ENCODE peak calls at places on chromosomes 11 and 22, in nine cellular contexts. J is body of pancreas, M is stomach, G is activated B cell treated with CpG ODN at 0.5 μM for 24 hours, R is PC-3, Q is hepatocyte, P is IMR-90, Y is upper lobe of right lung, S is HL-60. N is an unnamed sample.

GRCh38 chr11:9562716-9563115 is 10.8 kb upstream of the WEE1 start:
- DNase-seq in R (peak), G (no peak), Y (no peak), J (no peak), M (no peak), P (no peak), S (no peak), Q (no peak), N (no peak)

GRCh38 chr22:31734512-31734911 is 15.4 kb downstream of the PRR14L start:
- DNase-seq in Q (no peak), R (peak), Y (no peak), M (no peak), S (no peak), J (no peak), G (no peak), P (peak), N (no peak)

GRCh38 chr11:61709572-61709971 is 29.4 kb downstream of the DAGLA start:
- DNase-seq in R (no peak), J (no peak), Q (no peak), M (no peak), Y (no peak), S (no peak), P (no peak), G (no peak), N (no peak)

GRCh38 chr11:86814775-86815174 is 14.4 kb downstream of the PRSS23 start:
- DNase-seq in Y (no peak), S (no peak), M (no peak), G (no peak), Q (no peak), R (peak), P (peak), J (no peak), N (no peak)

GRCh38 chr11:33413296-33413695 is 156.1 kb downstream of the HIPK3 start:
- DNase-seq in Q (no peak), P (no peak), G (no peak), J (no peak), R (no peak), Y (no peak), M (no peak), S (no peak), N (no peak)

GRCh38 chr11:21552910-21553309 is 640.0 kb upstream of the ANO5 start:
- DNase-seq in Y (no peak), P (no peak), Q (peak), R (peak), S (no peak), G (no peak), J (no peak), M (no peak), N (no peak)

GRCh38 chr22:24414523-24414922 is 12.9 kb upstream of the ADORA2A start:
- DNase-seq in P (no peak), S (no peak), J (no peak), Q (no peak), M (no peak), Y (no peak), R (no peak), G (no peak), N (no peak)

GRCh38 chr11:131943296-131943695 is 572.9 kb downstream of the NTM start:
- DNase-seq in P (no peak), S (no peak), J (no peak), Y (no peak), R (peak), M (no peak), Q (no peak), G (no peak), N (no peak)

GRCh38 chr11:30936476-30936875 is 350.3 kb upstream of the MPPED2 start:
- DNase-seq in J (no peak), Q (no peak), G (no peak), P (peak), S (no peak), Y (no peak), R (no peak), M (no peak), N (no peak)

DNA sequence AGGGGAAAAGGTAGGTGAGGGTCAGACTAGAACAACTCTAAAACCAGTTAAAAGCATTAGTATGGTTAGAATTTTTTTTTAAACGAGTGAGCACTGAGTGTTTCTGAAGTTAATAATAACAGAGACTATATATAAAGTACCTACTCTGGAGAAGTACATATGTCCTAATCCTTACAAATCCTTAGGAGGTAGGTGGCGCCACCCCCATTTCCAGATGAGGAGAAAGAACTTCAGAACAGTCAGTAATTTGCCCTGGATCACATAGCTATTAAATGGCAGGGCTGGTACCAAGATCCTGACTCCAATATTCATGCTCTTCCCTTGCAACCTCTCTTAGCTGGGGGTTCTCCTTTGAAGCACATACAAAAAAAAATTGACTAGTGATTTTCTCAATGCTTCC is 80.5 kb downstream of the CLPB start:
- DNase-seq in M (peak), S (no peak), G (no peak), Y (no peak), Q (no peak), P (peak), R (peak), J (peak), N (no peak)
- TF ChIP-seq CTCF in M (no peak), S (no peak), G (no peak), Y (no peak), Q (no peak), P (peak), R (peak), J (peak), N (peak)

GRCh38 chr11:32231909-32232493 is 141.1 kb downstream of the RCN1 start:
- DNase-seq in Q (peak), J (no peak), R (peak), M (no peak), S (no peak), Y (no peak), P (peak), G (no peak), N (no peak)
- TF ChIP-seq CTCF in Q (peak), J (peak), R (peak), M (no peak), S (peak), Y (peak), P (peak), G (no peak), N (peak)

GRCh38 chr22:25898707-25899365 is 156.8 kb downstream of the MYO18B start:
- DNase-seq in G (no peak), J (no peak), Y (no peak), Q (peak), S (peak), P (no peak), M (no peak), R (no peak), N (no peak)
- TF ChIP-seq CTCF in G (no peak), J (no peak), Y (peak), Q (peak), S (peak), P (peak), M (no peak), R (no peak), N (no peak)

GRCh38 chr11:73343076-73343833 is 32.9 kb upstream of the RELT start:
- DNase-seq in S (no peak), Q (no peak), J (no peak), R (peak), M (no peak), Y (no peak), P (no peak), G (no peak), N (no peak)
- TF ChIP-seq CTCF in S (no peak), Q (no peak), J (no peak), R (no peak), M (no peak), Y (no peak), P (no peak), G (no peak), N (no peak)

GRCh38 chr11:27642954-27643353 is 57.3 kb downstream of the BDNF start:
- DNase-seq in M (no peak), J (no peak), Q (no peak), S (no peak), G (no peak), P (no peak), R (no peak), Y (no peak), N (no peak)
- TF ChIP-seq CTCF in M (no peak), J (no peak), Q (no peak), S (no peak), G (no peak), P (peak), R (no peak), Y (no peak), N (no peak)

DNA sequence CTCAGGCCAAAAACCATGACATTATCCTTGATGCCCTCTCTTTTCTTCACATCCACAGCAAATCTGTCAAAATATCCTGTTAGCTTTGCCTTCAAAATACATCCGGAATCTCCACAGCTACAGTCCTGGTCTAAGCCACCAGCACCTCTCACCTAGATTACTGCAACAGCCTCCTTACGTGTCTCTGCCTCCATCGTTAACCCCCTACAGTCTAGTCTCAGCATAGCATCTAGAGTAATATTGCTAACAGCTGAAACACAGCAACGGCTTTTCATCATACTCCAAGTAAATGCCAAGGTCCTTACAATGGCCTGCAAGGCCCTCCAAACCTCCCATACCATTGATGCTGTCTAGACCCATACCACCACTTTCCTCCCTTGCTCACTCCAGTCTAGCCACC is 4.4 kb downstream of the TSG101 start:
- DNase-seq in S (no peak), Y (no peak), Q (peak), G (no peak), P (no peak), M (no peak), R (no peak), J (no peak), N (no peak)
- TF ChIP-seq CTCF in S (no peak), Y (no peak), Q (no peak), G (no peak), P (peak), M (no peak), R (no peak), J (no peak), N (no peak)

GRCh38 chr22:43944670-43945430 is 10.4 kb upstream of the SAMM50 start:
- DNase-seq in J (no peak), M (no peak), Q (no peak), R (no peak), G (no peak), Y (no peak), S (no peak), P (no peak), N (peak)

GRCh38 chr22:43946391-43946680 is 8.9 kb upstream of the SAMM50 start:
- DNase-seq in M (no peak), Q (no peak), G (no peak), Y (no peak), P (no peak), R (no peak), J (no peak), S (no peak), N (peak)

GRCh38 chr22:43948836-43949235 is 6.4 kb upstream of the SAMM50 start:
- DNase-seq in G (no peak), J (no peak), P (no peak), M (no peak), Q (no peak), R (no peak), Y (no peak), S (no peak), N (peak)

GRCh38 chr22:43941449-43941848 is 13.8 kb upstream of the SAMM50 start:
- DNase-seq in R (no peak), Y (no peak), M (no peak), Q (no peak), P (no peak), S (no peak), G (no peak), J (no peak), N (no peak)

DNA sequence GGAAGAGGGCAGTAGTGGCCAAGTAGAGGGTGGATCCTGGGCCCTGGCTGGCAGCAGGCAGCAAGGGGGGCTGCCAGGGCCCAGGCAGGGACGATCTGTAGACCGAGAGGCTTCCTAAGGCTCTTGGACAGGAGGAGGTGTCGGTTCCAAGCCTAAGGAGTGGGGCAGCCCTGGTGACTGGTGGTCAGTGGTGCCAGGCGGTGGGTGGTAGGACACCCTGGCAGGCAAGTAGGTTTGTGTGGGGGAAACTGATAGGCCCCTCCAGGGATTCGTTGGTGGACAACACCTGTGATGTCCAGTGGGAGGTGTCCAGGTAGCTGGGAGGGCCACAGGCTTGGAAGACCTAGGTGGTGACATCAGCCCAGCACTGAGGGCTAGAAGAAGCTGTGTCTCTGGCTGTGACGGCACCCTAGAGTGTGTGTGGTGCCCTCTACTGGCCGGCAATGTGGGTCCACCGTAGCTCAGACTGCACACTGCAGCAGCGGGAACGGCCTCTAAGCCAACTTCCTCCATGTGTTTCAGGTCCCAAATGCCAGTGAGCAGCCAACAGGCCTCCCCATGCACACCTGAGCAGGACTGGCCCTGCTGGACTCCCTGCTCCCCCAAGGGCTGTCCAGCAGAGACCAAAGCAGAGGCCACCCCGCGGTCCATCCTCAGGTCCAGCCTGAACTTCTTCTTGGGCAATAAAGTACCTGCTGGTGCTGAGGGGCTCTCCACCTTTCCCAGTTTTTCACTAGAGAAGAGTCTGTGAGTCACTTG is 9.4 kb upstream of the SAMM50 start:
- DNase-seq in J (peak), Y (peak), G (peak), S (peak), Q (peak), R (peak), M (peak), P (peak), N (peak)
- TF ChIP-seq CTCF in J (peak), Y (peak), G (no peak), S (peak), Q (peak), R (peak), M (no peak), P (peak), N (peak)

GRCh38 chr11:96155627-96156378 is 187.2 kb downstream of the MAML2 start:
- DNase-seq in S (no peak), Y (peak), R (peak), Q (peak), P (peak), G (peak), M (peak), J (peak), N (no peak)
- TF ChIP-seq CTCF in S (no peak), Y (peak), R (no peak), Q (peak), P (peak), G (no peak), M (no peak), J (peak), N (peak)